ENCODE peak calls at places on chromosomes 12 and 14, in seven cellular contexts. N is H9, X is IMR-90, C is mesenchymal stem cell, S is neuronal stem cell, Q is mesendoderm, W is trophoblast cell. K is an unnamed sample.
A peak's percentile ranks its signal among the peaks of the same experiment; 100 is the strongest.

GRCh38 chr14:104130974-104131651 is 7.3 kb upstream of the KIF26A start:
- DNase-seq in N (peak; percentile 65), Q (peak; percentile 62), X (peak; percentile 1), C (peak; percentile 18), W (no peak), S (no peak), K (peak; percentile 72)

GRCh38 chr14:88770736-88771135 is 22.0 kb downstream of the EML5 start:
- DNase-seq in X (no peak), C (no peak), W (no peak), S (no peak), Q (no peak), N (no peak), K (no peak)

GRCh38 chr12:106144847-106145246 is 6.1 kb upstream of the NUAK1 start:
- DNase-seq in Q (no peak), N (no peak), S (no peak), W (no peak), X (peak; percentile 62), C (peak; percentile 66), K (no peak)

GRCh38 chr14:86003998-86004397 is 474.1 kb downstream of the FLRT2 start:
- DNase-seq in S (no peak), W (no peak), N (no peak), X (peak; percentile 87), C (no peak), Q (no peak), K (no peak)

GRCh38 chr14:75725481-75725880 is 64.4 kb downstream of the TTLL5 start:
- DNase-seq in X (peak; percentile 30), N (no peak), Q (no peak), C (no peak), S (no peak), W (no peak), K (no peak)

GRCh38 chr12:95796225-95796981 is 5.8 kb upstream of the NTN4 start:
- DNase-seq in C (peak; percentile 54), S (no peak), X (no peak), W (peak; percentile 48), N (no peak), Q (no peak), K (no peak)

GRCh38 chr14:85241022-85241880 is 288.7 kb upstream of the FLRT2 start:
- DNase-seq in W (no peak), S (peak; percentile 14), N (no peak), X (no peak), Q (no peak), C (no peak), K (no peak)

GRCh38 chr12:52506858-52507715 is 13.1 kb downstream of the KRT5 start:
- DNase-seq in N (peak; percentile 61), W (no peak), S (peak; percentile 15), X (peak; percentile 65), C (peak; percentile 53), Q (peak; percentile 95), K (no peak)

GRCh38 chr12:40446385-40446784 is 221.6 kb downstream of the LRRK2 start:
- DNase-seq in S (no peak), W (no peak), Q (peak; percentile 27), N (no peak), C (peak; percentile 1), X (peak; percentile 2), K (no peak)

GRCh38 chr12:130953783-130954543 is at the start of gene ADGRD1:
- DNase-seq in C (peak; percentile 59), Q (peak; percentile 84), X (peak; percentile 3), W (no peak), S (no peak), N (no peak), K (no peak)

GRCh38 chr12:66688836-66689439 is 10.1 kb upstream of the GRIP1 start:
- DNase-seq in C (peak; percentile 20), Q (peak; percentile 90), W (peak; percentile 63), X (peak; percentile 1), N (peak; percentile 92), S (peak; percentile 52), K (peak; percentile 41)

GRCh38 chr14:42513837-42514236 is 907.2 kb downstream of the LRFN5 start:
- DNase-seq in C (no peak), X (no peak), Q (peak; percentile 9), N (no peak), S (no peak), W (no peak), K (no peak)
- H4K8ac ChIP-seq in C (no peak overlapping the region), X (no peak overlapping the region), Q (no peak overlapping the region), N (no peak overlapping the region), S (no peak overlapping the region), W (no peak overlapping the region), K (no peak overlapping the region)

DNA sequence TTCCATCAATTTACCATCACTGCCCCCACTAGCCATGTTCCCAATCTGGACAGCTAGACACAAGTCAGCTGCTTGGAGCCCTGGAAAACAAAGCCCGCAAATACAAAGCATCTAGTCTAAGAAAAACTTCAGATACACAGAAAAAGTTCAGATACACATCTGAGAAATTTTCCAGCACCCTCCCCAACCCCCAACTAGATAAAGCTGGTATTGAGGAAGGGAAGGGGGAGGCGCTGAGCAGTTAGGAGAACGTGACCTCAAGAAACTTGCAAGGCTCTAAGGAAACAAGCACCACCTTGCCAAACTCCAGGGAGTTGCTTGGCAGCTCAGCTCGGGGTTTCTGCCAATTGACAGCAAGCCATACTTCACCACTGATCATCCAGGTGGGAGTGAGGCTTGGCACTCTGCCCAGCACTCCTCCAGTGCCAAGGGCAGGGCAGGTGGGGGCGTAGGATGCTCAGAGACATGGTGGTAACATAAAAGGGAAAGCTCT is 5.1 kb upstream of the CNIH1 start:
- DNase-seq in Q (no peak), X (no peak), W (no peak), C (no peak), N (no peak), S (no peak), K (no peak)
- H4K8ac ChIP-seq in Q (no peak overlapping the region), X (no peak overlapping the region), W (no peak overlapping the region), C (no peak overlapping the region), N (no peak overlapping the region), S (no peak overlapping the region), K (no peak overlapping the region)

DNA sequence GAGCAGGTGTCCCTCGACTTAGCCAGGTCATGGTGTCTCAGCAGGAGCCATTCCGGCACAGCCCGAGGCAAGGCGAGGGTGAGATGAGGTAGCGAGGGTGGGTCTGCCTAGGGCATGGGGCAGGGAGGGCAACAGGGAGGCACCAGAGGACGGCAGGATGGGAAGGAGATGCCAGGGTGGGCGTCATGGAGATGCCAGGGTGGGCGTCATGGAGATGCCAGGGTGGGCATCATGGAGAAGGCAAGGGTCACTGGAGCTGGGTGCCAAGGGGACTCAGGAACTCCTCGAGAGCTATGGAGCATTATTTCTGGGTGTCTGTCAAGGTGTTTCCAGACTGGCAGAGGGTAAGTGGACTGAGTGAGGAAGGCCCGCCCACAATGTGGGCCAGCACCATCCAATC is 7.4 kb downstream of the DEGS2 start:
- DNase-seq in X (no peak), N (no peak), W (no peak), Q (no peak), S (no peak), C (no peak), K (no peak)
- H4K8ac ChIP-seq in X (no peak overlapping the region), N (no peak overlapping the region), W (no peak overlapping the region), Q (no peak overlapping the region), S (no peak overlapping the region), C (no peak overlapping the region), K (no peak overlapping the region)

DNA sequence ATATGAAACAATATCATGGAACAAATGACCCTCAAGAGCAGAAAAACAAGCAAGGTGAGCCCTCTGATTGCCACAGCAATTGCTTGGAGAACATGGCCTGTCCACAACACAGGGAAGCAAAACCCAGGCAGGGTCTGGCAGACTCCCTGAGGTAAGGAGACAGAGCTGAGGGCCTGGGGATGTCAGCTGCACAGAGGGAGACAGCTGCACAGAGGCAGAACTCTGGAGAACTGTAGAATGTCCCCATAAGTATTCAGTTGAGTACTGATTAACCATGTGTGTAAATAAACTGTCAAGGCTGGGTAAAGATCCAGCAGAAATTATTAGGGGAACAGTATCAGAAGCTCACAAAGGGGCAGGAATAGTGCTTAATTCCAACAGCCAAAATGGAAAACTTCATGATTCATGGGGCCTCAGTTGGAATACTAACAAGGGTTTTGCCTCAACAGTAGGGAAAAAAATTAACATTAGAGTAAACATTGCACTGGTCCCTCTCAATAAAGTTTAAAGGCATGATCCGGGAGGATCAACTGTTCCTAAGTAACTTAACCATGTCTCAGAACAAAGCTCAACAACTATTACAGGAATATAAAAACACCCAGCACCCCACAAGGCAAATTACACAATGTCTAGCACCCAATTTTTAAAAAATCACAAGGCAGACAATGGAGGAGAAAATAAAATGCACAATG is 201.4 kb upstream of the RASSF8 start:
- DNase-seq in C (peak; percentile 12), S (no peak), W (no peak), Q (peak; percentile 29), N (no peak), X (no peak), K (no peak)
- H4K8ac ChIP-seq in C (no peak overlapping the region), S (no peak overlapping the region), W (no peak overlapping the region), Q (no peak overlapping the region), N (no peak overlapping the region), X (no peak overlapping the region), K (no peak overlapping the region)

GRCh38 chr12:121921106-121921505 is 2.7 kb downstream of the CFAP251 start:
- DNase-seq in W (no peak), N (no peak), S (no peak), C (no peak), X (no peak), Q (no peak), K (no peak)
- H4K8ac ChIP-seq in W (no peak overlapping the region), N (no peak overlapping the region), S (no peak overlapping the region), C (no peak overlapping the region), X (no peak overlapping the region), Q (no peak overlapping the region), K (no peak overlapping the region)

DNA sequence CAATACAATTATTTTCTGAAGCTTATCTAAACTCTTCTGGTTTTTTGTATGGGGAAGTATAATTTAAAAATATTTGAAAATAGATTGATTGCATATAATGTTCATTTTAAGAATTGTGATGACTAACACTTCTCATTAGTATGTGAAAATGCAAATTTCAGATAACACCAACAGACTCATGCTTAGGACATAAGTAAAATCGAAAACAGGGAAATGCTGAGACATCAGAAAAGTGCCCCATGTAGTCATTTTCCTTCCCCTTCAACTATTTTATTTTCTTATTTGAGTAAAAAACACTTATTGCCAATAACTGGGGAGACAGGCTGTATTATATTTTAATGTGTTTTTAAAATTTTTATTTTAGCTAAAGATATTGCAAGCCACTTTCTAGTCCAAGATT is 814.7 kb downstream of the GALC start:
- DNase-seq in Q (no peak), W (no peak), X (no peak), S (no peak), C (no peak), N (no peak), K (no peak)
- H4K8ac ChIP-seq in Q (no peak overlapping the region), W (no peak overlapping the region), X (no peak overlapping the region), S (no peak overlapping the region), C (no peak overlapping the region), N (no peak overlapping the region), K (no peak overlapping the region)

DNA sequence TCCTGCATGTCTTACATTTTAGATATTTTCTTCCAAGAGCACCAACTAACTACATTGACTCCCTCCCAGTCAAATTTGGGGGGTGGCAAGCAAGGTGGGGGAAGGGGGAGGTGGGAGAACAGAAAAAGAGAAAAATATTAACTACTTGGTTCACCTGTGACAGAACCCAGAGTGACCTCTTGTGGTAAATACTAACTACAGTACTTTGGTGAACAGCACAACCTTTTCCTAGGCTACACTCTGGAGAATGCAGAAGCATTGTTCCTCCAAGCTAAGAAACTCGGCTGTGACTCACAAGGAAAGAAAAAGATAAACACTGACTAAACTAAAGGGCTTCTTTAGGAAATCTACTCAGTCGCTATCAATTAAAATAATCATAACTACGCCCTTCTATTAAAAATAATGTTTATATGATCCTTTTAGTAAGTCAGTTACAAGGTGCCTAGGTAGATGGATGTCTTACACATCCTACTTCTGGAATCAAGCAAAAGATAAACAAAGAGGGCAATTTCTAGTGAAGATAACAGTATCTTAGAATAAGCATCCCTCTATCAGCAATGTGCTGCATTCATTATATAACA is 5.4 kb downstream of the KCNH5 start:
- DNase-seq in W (peak; percentile 7), S (no peak), C (peak; percentile 39), X (peak; percentile 84), N (no peak), Q (peak; percentile 86), K (no peak)
- H4K8ac ChIP-seq in W (no peak overlapping the region), S (no peak overlapping the region), C (no peak overlapping the region), X (no peak overlapping the region), N (no peak overlapping the region), Q (no peak overlapping the region), K (no peak overlapping the region)

K was measured in H1.